ENCODE peak calls at places on chromosomes 13 and 19, in five cellular contexts. R is left cardiac atrium; F is HepG2; S is body of pancreas; Q is activated CD8-positive, alpha-beta memory T cell treated with anti-CD3 and anti-CD28 coated beads, Interleukin-2, amount 10 ng/mL, durations not matched to agents 7 days and 5 days. B is an unnamed sample.

GRCh38 chr13:112119192-112120030 is 52.5 kb downstream of the SOX1 start:
- ATAC-seq in R (no peak), F (no peak), S (no peak), Q (no peak), B (no peak)

GRCh38 chr19:55437410-55437809 is 5.7 kb downstream of the SHISA7 start:
- ATAC-seq in R (peak), F (peak), S (peak), Q (peak), B (peak)

GRCh38 chr19:11254662-11255061 is 7.7 kb downstream of the DOCK6 start:
- ATAC-seq in R (no peak), F (peak), S (no peak), Q (no peak), B (no peak)

GRCh38 chr13:94054159-94054558 is 425.3 kb downstream of the DCT start:
- ATAC-seq in R (no peak), F (no peak), S (no peak), Q (no peak), B (no peak)

GRCh38 chr19:45250832-45251451 is at the start of gene MARK4:
- ATAC-seq in R (peak), F (peak), S (peak), Q (peak), B (peak)

GRCh38 chr19:13036366-13036976 is 41.2 kb downstream of the NFIX start:
- ATAC-seq in R (peak), F (no peak), S (peak), Q (no peak), B (peak)

GRCh38 chr19:38386968-38387549 is 775 bp downstream of the GGN start:
- ATAC-seq in R (peak), F (no peak), S (no peak), Q (no peak), B (peak)

GRCh38 chr19:10258080-10258710 is 6.2 kb downstream of the MRPL4 start:
- ATAC-seq in R (peak), F (no peak), S (no peak), Q (no peak), B (peak)

GRCh38 chr19:2250765-2251576 is 1.8 kb downstream of the AMH start:
- ATAC-seq in R (no peak), F (no peak), S (no peak), Q (peak), B (no peak)

GRCh38 chr19:2477732-2478191 is 1.8 kb downstream of the GADD45B start:
- ATAC-seq in R (peak), F (no peak), S (no peak), Q (peak), B (no peak)

GRCh38 chr13:99473515-99473914 is 27.8 kb upstream of the TM9SF2 start:
- ATAC-seq in R (no peak), F (no peak), S (no peak), Q (no peak), B (no peak)

GRCh38 chr13:46598140-46598819 is 45.3 kb downstream of the LRCH1 start:
- ATAC-seq in R (no peak), F (no peak), S (no peak), Q (peak), B (no peak)

GRCh38 chr13:113813749-113814434 is 50.0 kb downstream of the GAS6 start:
- ATAC-seq in R (no peak), F (peak), S (peak), Q (no peak), B (no peak)

GRCh38 chr13:39419068-39419467 is 183.9 kb downstream of the LHFPL6 start:
- ATAC-seq in R (no peak), F (no peak), S (no peak), Q (no peak), B (no peak)

GRCh38 chr19:42185281-42185680 is 32.2 kb downstream of the DEDD2 start:
- ATAC-seq in R (peak), F (no peak), S (no peak), Q (peak), B (no peak)

GRCh38 chr13:101258509-101258908 is 157.8 kb downstream of the NALCN start:
- ATAC-seq in R (no peak), F (no peak), S (no peak), Q (no peak), B (no peak)

GRCh38 chr19:21581646-21582045 is 76.2 kb downstream of the ZNF429 start:
- ATAC-seq in R (no peak), F (no peak), S (peak), Q (no peak), B (no peak)